ENCODE peak calls at places on chromosomes 13 and 19, in nine cellular contexts. One of them, this sample, is unnamed.
A peak's percentile ranks its signal among the peaks of the same experiment; 100 is the strongest.

GRCh38 chr19:20422616-20423205 is 142.9 kb downstream of the ZNF737 start:
- DNase-seq in adrenal gland: peak; percentile 14
- DNase-seq in hepatocyte: peak; percentile 4
- DNase-seq in fibroblast of mammary gland: peak; percentile 2
- DNase-seq in left ventricle myocardium inferior: peak; percentile 12
- DNase-seq in BE2C: no peak
- DNase-seq in astrocyte of the spinal cord: no peak
- DNase-seq in mesenchymal stem cell: peak; percentile 3
- DNase-seq in heart left ventricle: no peak
- DNase-seq in this sample: no peak

GRCh38 chr19:12838893-12839656 is 760 bp downstream of the MAST1 start:
- DNase-seq in BE2C: peak; percentile 47
- DNase-seq in heart left ventricle: no peak
- DNase-seq in adrenal gland: no peak
- DNase-seq in fibroblast of mammary gland: no peak
- DNase-seq in mesenchymal stem cell: no peak
- DNase-seq in hepatocyte: no peak
- DNase-seq in left ventricle myocardium inferior: no peak
- DNase-seq in astrocyte of the spinal cord: no peak
- DNase-seq in this sample: no peak

GRCh38 chr19:10961763-10962536 is 1.1 kb downstream of the SMARCA4 start:
- DNase-seq in mesenchymal stem cell: peak; percentile 43
- DNase-seq in heart left ventricle: no peak
- DNase-seq in left ventricle myocardium inferior: no peak
- DNase-seq in fibroblast of mammary gland: no peak
- DNase-seq in BE2C: no peak
- DNase-seq in hepatocyte: no peak
- DNase-seq in astrocyte of the spinal cord: peak; percentile 23
- DNase-seq in adrenal gland: no peak
- DNase-seq in this sample: no peak

GRCh38 chr19:52904052-52904451 is 6.6 kb upstream of the ZNF320 start:
- DNase-seq in BE2C: no peak
- DNase-seq in mesenchymal stem cell: no peak
- DNase-seq in fibroblast of mammary gland: no peak
- DNase-seq in hepatocyte: no peak
- DNase-seq in heart left ventricle: no peak
- DNase-seq in adrenal gland: no peak
- DNase-seq in astrocyte of the spinal cord: no peak
- DNase-seq in left ventricle myocardium inferior: no peak
- DNase-seq in this sample: no peak

GRCh38 chr13:82010780-82011179 is 1669.9 kb upstream of the SPRY2 start:
- DNase-seq in mesenchymal stem cell: peak; percentile 31
- DNase-seq in astrocyte of the spinal cord: peak; percentile 19
- DNase-seq in adrenal gland: no peak
- DNase-seq in fibroblast of mammary gland: no peak
- DNase-seq in BE2C: no peak
- DNase-seq in heart left ventricle: no peak
- DNase-seq in hepatocyte: no peak
- DNase-seq in left ventricle myocardium inferior: no peak
- DNase-seq in this sample: no peak

GRCh38 chr19:10419646-10420443 is 493 bp upstream of the PDE4A start:
- DNase-seq in astrocyte of the spinal cord: peak; percentile 80
- DNase-seq in left ventricle myocardium inferior: no peak
- DNase-seq in BE2C: peak; percentile 98
- DNase-seq in hepatocyte: peak; percentile 28
- DNase-seq in fibroblast of mammary gland: peak; percentile 74
- DNase-seq in heart left ventricle: no peak
- DNase-seq in mesenchymal stem cell: peak; percentile 83
- DNase-seq in adrenal gland: no peak
- DNase-seq in this sample: no peak

GRCh38 chr19:3225677-3226093 is 1.2 kb downstream of the CELF5 start:
- DNase-seq in astrocyte of the spinal cord: no peak
- DNase-seq in heart left ventricle: no peak
- DNase-seq in mesenchymal stem cell: no peak
- DNase-seq in adrenal gland: no peak
- DNase-seq in BE2C: no peak
- DNase-seq in left ventricle myocardium inferior: no peak
- DNase-seq in hepatocyte: no peak
- DNase-seq in fibroblast of mammary gland: no peak
- DNase-seq in this sample: no peak

GRCh38 chr19:29645911-29646310 is 19.4 kb upstream of the PLEKHF1 start:
- DNase-seq in adrenal gland: peak; percentile 55
- DNase-seq in left ventricle myocardium inferior: peak; percentile 48
- DNase-seq in mesenchymal stem cell: no peak
- DNase-seq in BE2C: no peak
- DNase-seq in fibroblast of mammary gland: peak; percentile 34
- DNase-seq in astrocyte of the spinal cord: peak; percentile 15
- DNase-seq in hepatocyte: no peak
- DNase-seq in heart left ventricle: peak; percentile 59
- DNase-seq in this sample: no peak

GRCh38 chr13:80921556-80921955 is 580.6 kb upstream of the SPRY2 start:
- DNase-seq in mesenchymal stem cell: no peak
- DNase-seq in adrenal gland: no peak
- DNase-seq in astrocyte of the spinal cord: peak; percentile 5
- DNase-seq in heart left ventricle: no peak
- DNase-seq in BE2C: no peak
- DNase-seq in left ventricle myocardium inferior: no peak
- DNase-seq in fibroblast of mammary gland: peak; percentile 62
- DNase-seq in hepatocyte: no peak
- DNase-seq in this sample: no peak

GRCh38 chr13:37417042-37417441 is 181.5 kb downstream of the POSTN start:
- DNase-seq in heart left ventricle: no peak
- DNase-seq in astrocyte of the spinal cord: no peak
- DNase-seq in BE2C: no peak
- DNase-seq in adrenal gland: no peak
- DNase-seq in hepatocyte: no peak
- DNase-seq in left ventricle myocardium inferior: no peak
- DNase-seq in mesenchymal stem cell: peak; percentile 38
- DNase-seq in fibroblast of mammary gland: peak; percentile 16
- DNase-seq in this sample: no peak

GRCh38 chr19:47523473-47523872 is 8.6 kb upstream of the NAPA start:
- DNase-seq in BE2C: peak; percentile 78
- DNase-seq in fibroblast of mammary gland: no peak
- DNase-seq in astrocyte of the spinal cord: no peak
- DNase-seq in hepatocyte: no peak
- DNase-seq in left ventricle myocardium inferior: no peak
- DNase-seq in adrenal gland: no peak
- DNase-seq in heart left ventricle: no peak
- DNase-seq in mesenchymal stem cell: peak; percentile 25
- DNase-seq in this sample: peak; percentile 62

GRCh38 chr19:10289836-10290438 is at the start of gene ICAM5:
- DNase-seq in mesenchymal stem cell: no peak
- DNase-seq in astrocyte of the spinal cord: no peak
- DNase-seq in fibroblast of mammary gland: no peak
- DNase-seq in heart left ventricle: no peak
- DNase-seq in left ventricle myocardium inferior: no peak
- DNase-seq in hepatocyte: no peak
- DNase-seq in BE2C: no peak
- DNase-seq in adrenal gland: no peak
- DNase-seq in this sample: no peak

GRCh38 chr19:55255618-55256423 is 3.0 kb downstream of the PPP6R1 start:
- DNase-seq in mesenchymal stem cell: peak; percentile 48
- DNase-seq in fibroblast of mammary gland: peak; percentile 81
- DNase-seq in hepatocyte: no peak
- DNase-seq in astrocyte of the spinal cord: no peak
- DNase-seq in adrenal gland: no peak
- DNase-seq in heart left ventricle: no peak
- DNase-seq in left ventricle myocardium inferior: no peak
- DNase-seq in BE2C: no peak
- DNase-seq in this sample: peak; percentile 79

GRCh38 chr13:66940113-66940512 is 290.0 kb downstream of the PCDH9 start:
- DNase-seq in fibroblast of mammary gland: peak; percentile 6
- DNase-seq in astrocyte of the spinal cord: no peak
- DNase-seq in left ventricle myocardium inferior: no peak
- DNase-seq in mesenchymal stem cell: no peak
- DNase-seq in hepatocyte: no peak
- DNase-seq in heart left ventricle: no peak
- DNase-seq in BE2C: no peak
- DNase-seq in adrenal gland: no peak
- DNase-seq in this sample: no peak

GRCh38 chr13:85243831-85244230 is 555.4 kb downstream of the SLITRK6 start:
- DNase-seq in fibroblast of mammary gland: no peak
- DNase-seq in heart left ventricle: no peak
- DNase-seq in BE2C: no peak
- DNase-seq in left ventricle myocardium inferior: no peak
- DNase-seq in astrocyte of the spinal cord: no peak
- DNase-seq in hepatocyte: no peak
- DNase-seq in mesenchymal stem cell: no peak
- DNase-seq in adrenal gland: no peak
- DNase-seq in this sample: no peak

GRCh38 chr19:32708457-32708856 is 11.1 kb upstream of the TDRD12 start:
- DNase-seq in BE2C: no peak
- DNase-seq in astrocyte of the spinal cord: no peak
- DNase-seq in fibroblast of mammary gland: no peak
- DNase-seq in heart left ventricle: no peak
- DNase-seq in adrenal gland: no peak
- DNase-seq in mesenchymal stem cell: no peak
- DNase-seq in left ventricle myocardium inferior: no peak
- DNase-seq in hepatocyte: no peak
- DNase-seq in this sample: no peak

GRCh38 chr19:31096047-31096446 is 253.2 kb downstream of the TSHZ3 start:
- DNase-seq in BE2C: no peak
- DNase-seq in heart left ventricle: no peak
- DNase-seq in mesenchymal stem cell: no peak
- DNase-seq in adrenal gland: no peak
- DNase-seq in astrocyte of the spinal cord: no peak
- DNase-seq in left ventricle myocardium inferior: no peak
- DNase-seq in fibroblast of mammary gland: no peak
- DNase-seq in hepatocyte: no peak
- DNase-seq in this sample: no peak

GRCh38 chr19:50275577-50276368 is 53.4 kb downstream of the KCNC3 start:
- DNase-seq in BE2C: no peak
- DNase-seq in astrocyte of the spinal cord: no peak
- DNase-seq in adrenal gland: no peak
- DNase-seq in mesenchymal stem cell: no peak
- DNase-seq in left ventricle myocardium inferior: no peak
- DNase-seq in hepatocyte: no peak
- DNase-seq in heart left ventricle: no peak
- DNase-seq in fibroblast of mammary gland: no peak
- DNase-seq in this sample: no peak

GRCh38 chr13:91056746-91057145 is 290.7 kb upstream of the MIR17HG start:
- DNase-seq in fibroblast of mammary gland: no peak
- DNase-seq in left ventricle myocardium inferior: no peak
- DNase-seq in BE2C: no peak
- DNase-seq in adrenal gland: no peak
- DNase-seq in mesenchymal stem cell: no peak
- DNase-seq in astrocyte of the spinal cord: no peak
- DNase-seq in hepatocyte: no peak
- DNase-seq in heart left ventricle: no peak
- DNase-seq in this sample: no peak

GRCh38 chr13:40666905-40667621 is 622 bp upstream of the FOXO1 start:
- DNase-seq in mesenchymal stem cell: peak; percentile 72
- DNase-seq in BE2C: peak; percentile 24
- DNase-seq in heart left ventricle: peak; percentile 79
- DNase-seq in left ventricle myocardium inferior: peak; percentile 36
- DNase-seq in adrenal gland: peak; percentile 74
- DNase-seq in fibroblast of mammary gland: no peak
- DNase-seq in hepatocyte: peak; percentile 77
- DNase-seq in astrocyte of the spinal cord: no peak
- DNase-seq in this sample: peak; percentile 58

GRCh38 chr19:3095375-3096191 is 1.4 kb downstream of the GNA11 start:
- DNase-seq in heart left ventricle: no peak
- DNase-seq in mesenchymal stem cell: peak; percentile 38
- DNase-seq in BE2C: no peak
- DNase-seq in fibroblast of mammary gland: no peak
- DNase-seq in hepatocyte: peak; percentile 64
- DNase-seq in left ventricle myocardium inferior: no peak
- DNase-seq in astrocyte of the spinal cord: no peak
- DNase-seq in adrenal gland: peak; percentile 63
- DNase-seq in this sample: peak; percentile 67

DNA sequence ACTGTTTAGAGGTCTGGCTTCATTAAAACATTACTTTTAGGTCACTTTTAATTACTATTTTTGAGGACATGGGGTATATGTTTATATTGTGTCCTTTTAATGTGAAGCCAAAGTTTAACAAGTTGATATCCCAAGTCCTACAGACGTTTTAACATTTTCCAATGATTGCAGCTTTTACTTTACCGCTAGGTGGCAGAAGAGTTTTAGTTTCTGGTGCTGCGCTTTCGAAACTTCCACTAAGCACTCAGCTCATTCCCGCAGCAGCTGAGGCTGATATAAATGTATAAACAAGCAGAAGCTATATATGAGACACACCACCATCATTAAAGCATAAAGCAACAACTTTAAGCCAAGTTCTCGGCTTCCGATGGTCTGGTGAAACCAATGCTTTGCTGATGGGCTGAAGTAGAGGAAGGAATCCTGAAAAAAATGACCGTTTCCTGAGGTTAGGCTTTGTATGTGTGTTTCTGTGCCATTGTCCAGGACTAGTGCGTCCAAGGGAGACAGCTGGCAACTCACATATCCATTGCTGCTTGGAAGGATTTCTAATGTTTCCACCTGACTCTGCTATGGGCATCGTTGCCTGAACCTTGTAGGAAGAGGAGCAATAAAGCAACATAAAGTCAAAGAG is 753.9 kb downstream of the OLFM4 start:
- DNase-seq in mesenchymal stem cell: peak; percentile 50
- DNase-seq in astrocyte of the spinal cord: peak; percentile 63
- DNase-seq in left ventricle myocardium inferior: no peak
- DNase-seq in heart left ventricle: no peak
- DNase-seq in BE2C: peak; percentile 30
- DNase-seq in hepatocyte: peak; percentile 83
- DNase-seq in adrenal gland: peak; percentile 28
- DNase-seq in fibroblast of mammary gland: peak; percentile 46
- DNase-seq in this sample: no peak
- H3K4me3 ChIP-seq in mesenchymal stem cell: no peak overlapping the region
- H3K4me3 ChIP-seq in astrocyte of the spinal cord: peak overlapping the region; percentile 14
- H3K4me3 ChIP-seq in left ventricle myocardium inferior: peak overlapping the region; percentile 45
- H3K4me3 ChIP-seq in heart left ventricle: no peak overlapping the region
- H3K4me3 ChIP-seq in BE2C: no peak overlapping the region
- H3K4me3 ChIP-seq in hepatocyte: no peak overlapping the region
- H3K4me3 ChIP-seq in adrenal gland: no peak overlapping the region
- H3K4me3 ChIP-seq in fibroblast of mammary gland: no peak overlapping the region
- H3K4me3 ChIP-seq in this sample: no peak overlapping the region

GRCh38 chr19:17794412-17794730 is 567 bp upstream of the B3GNT3 start:
- DNase-seq in astrocyte of the spinal cord: no peak
- DNase-seq in left ventricle myocardium inferior: no peak
- DNase-seq in fibroblast of mammary gland: no peak
- DNase-seq in mesenchymal stem cell: no peak
- DNase-seq in hepatocyte: no peak
- DNase-seq in adrenal gland: no peak
- DNase-seq in heart left ventricle: no peak
- DNase-seq in BE2C: no peak
- DNase-seq in this sample: no peak
- H3K4me3 ChIP-seq in astrocyte of the spinal cord: no peak overlapping the region
- H3K4me3 ChIP-seq in left ventricle myocardium inferior: no peak overlapping the region
- H3K4me3 ChIP-seq in fibroblast of mammary gland: no peak overlapping the region
- H3K4me3 ChIP-seq in mesenchymal stem cell: no peak overlapping the region
- H3K4me3 ChIP-seq in hepatocyte: no peak overlapping the region
- H3K4me3 ChIP-seq in adrenal gland: no peak overlapping the region
- H3K4me3 ChIP-seq in heart left ventricle: no peak overlapping the region
- H3K4me3 ChIP-seq in BE2C: no peak overlapping the region
- H3K4me3 ChIP-seq in this sample: no peak overlapping the region

GRCh38 chr19:38506723-38507550 is 73.4 kb downstream of the RYR1 start:
- DNase-seq in astrocyte of the spinal cord: peak; percentile 56
- DNase-seq in hepatocyte: peak; percentile 44
- DNase-seq in mesenchymal stem cell: peak; percentile 74
- DNase-seq in heart left ventricle: peak; percentile 68
- DNase-seq in left ventricle myocardium inferior: peak; percentile 54
- DNase-seq in fibroblast of mammary gland: peak; percentile 59
- DNase-seq in adrenal gland: peak; percentile 86
- DNase-seq in BE2C: peak; percentile 100
- DNase-seq in this sample: peak; percentile 96
- H3K4me3 ChIP-seq in astrocyte of the spinal cord: no peak overlapping the region
- H3K4me3 ChIP-seq in hepatocyte: no peak overlapping the region
- H3K4me3 ChIP-seq in mesenchymal stem cell: no peak overlapping the region
- H3K4me3 ChIP-seq in heart left ventricle: no peak overlapping the region
- H3K4me3 ChIP-seq in left ventricle myocardium inferior: no peak overlapping the region
- H3K4me3 ChIP-seq in fibroblast of mammary gland: no peak overlapping the region
- H3K4me3 ChIP-seq in adrenal gland: no peak overlapping the region
- H3K4me3 ChIP-seq in BE2C: peak overlapping the region; percentile 20
- H3K4me3 ChIP-seq in this sample: no peak overlapping the region

GRCh38 chr13:20230913-20231838 is 943 bp downstream of the GJB6 start:
- DNase-seq in hepatocyte: no peak
- DNase-seq in astrocyte of the spinal cord: no peak
- DNase-seq in heart left ventricle: no peak
- DNase-seq in mesenchymal stem cell: no peak
- DNase-seq in BE2C: no peak
- DNase-seq in adrenal gland: no peak
- DNase-seq in left ventricle myocardium inferior: no peak
- DNase-seq in fibroblast of mammary gland: no peak
- DNase-seq in this sample: no peak
- H3K4me3 ChIP-seq in hepatocyte: peak overlapping the region; percentile 19
- H3K4me3 ChIP-seq in astrocyte of the spinal cord: no peak overlapping the region
- H3K4me3 ChIP-seq in heart left ventricle: peak overlapping the region; percentile 27
- H3K4me3 ChIP-seq in mesenchymal stem cell: no peak overlapping the region
- H3K4me3 ChIP-seq in BE2C: no peak overlapping the region
- H3K4me3 ChIP-seq in adrenal gland: no peak overlapping the region
- H3K4me3 ChIP-seq in left ventricle myocardium inferior: peak overlapping the region; percentile 58
- H3K4me3 ChIP-seq in fibroblast of mammary gland: no peak overlapping the region
- H3K4me3 ChIP-seq in this sample: no peak overlapping the region

This sample was measured in mucosa of descending colon.